ENCODE peak calls at places on chromosomes 6 and 20, in five cellular contexts. One of them, this sample, is unnamed.

GRCh38 chr20:25984933-25985332 is 288.3 kb upstream of the ZNF337 start:
- DNase-seq in NT2/D1: no peak
- DNase-seq in NCI-H460: no peak
- DNase-seq in Calu3: no peak
- DNase-seq in stimulated activated CD8-positive, alpha-beta memory T cell treated with anti-CD3 and anti-CD28 coated beads, Interleukin-7, amount 100 ng/mL, for 1 hour: no peak
- DNase-seq in this sample: peak

GRCh38 chr6:41780623-41781301 is at the start of gene PRICKLE4:
- DNase-seq in NT2/D1: no peak
- DNase-seq in NCI-H460: no peak
- DNase-seq in Calu3: peak
- DNase-seq in stimulated activated CD8-positive, alpha-beta memory T cell treated with anti-CD3 and anti-CD28 coated beads, Interleukin-7, amount 100 ng/mL, for 1 hour: no peak
- DNase-seq in this sample: peak

GRCh38 chr6:106360989-106361430 is 493 bp downstream of the CRYBG1 start:
- DNase-seq in NT2/D1: no peak
- DNase-seq in NCI-H460: no peak
- DNase-seq in Calu3: peak
- DNase-seq in stimulated activated CD8-positive, alpha-beta memory T cell treated with anti-CD3 and anti-CD28 coated beads, Interleukin-7, amount 100 ng/mL, for 1 hour: no peak
- DNase-seq in this sample: peak

GRCh38 chr6:33826537-33826936 is 22.7 kb upstream of the MLN start:
- DNase-seq in NT2/D1: no peak
- DNase-seq in NCI-H460: no peak
- DNase-seq in Calu3: no peak
- DNase-seq in stimulated activated CD8-positive, alpha-beta memory T cell treated with anti-CD3 and anti-CD28 coated beads, Interleukin-7, amount 100 ng/mL, for 1 hour: no peak
- DNase-seq in this sample: peak

GRCh38 chr6:139588734-139589418 is 214.4 kb upstream of the CITED2 start:
- DNase-seq in NT2/D1: no peak
- DNase-seq in NCI-H460: peak
- DNase-seq in Calu3: no peak
- DNase-seq in stimulated activated CD8-positive, alpha-beta memory T cell treated with anti-CD3 and anti-CD28 coated beads, Interleukin-7, amount 100 ng/mL, for 1 hour: no peak
- DNase-seq in this sample: no peak

GRCh38 chr20:3311623-3312022 is 72.6 kb upstream of the SLC4A11 start:
- DNase-seq in NT2/D1: no peak
- DNase-seq in NCI-H460: no peak
- DNase-seq in Calu3: no peak
- DNase-seq in stimulated activated CD8-positive, alpha-beta memory T cell treated with anti-CD3 and anti-CD28 coated beads, Interleukin-7, amount 100 ng/mL, for 1 hour: no peak
- DNase-seq in this sample: no peak

GRCh38 chr6:158941246-158941645 is 58.8 kb downstream of the RSPH3 start:
- DNase-seq in NT2/D1: no peak
- DNase-seq in NCI-H460: no peak
- DNase-seq in Calu3: no peak
- DNase-seq in stimulated activated CD8-positive, alpha-beta memory T cell treated with anti-CD3 and anti-CD28 coated beads, Interleukin-7, amount 100 ng/mL, for 1 hour: no peak
- DNase-seq in this sample: no peak

GRCh38 chr20:59816146-59816743 is 117.2 kb downstream of the SYCP2 start:
- DNase-seq in NT2/D1: no peak
- DNase-seq in NCI-H460: no peak
- DNase-seq in Calu3: no peak
- DNase-seq in stimulated activated CD8-positive, alpha-beta memory T cell treated with anti-CD3 and anti-CD28 coated beads, Interleukin-7, amount 100 ng/mL, for 1 hour: no peak
- DNase-seq in this sample: no peak

GRCh38 chr6:83633609-83634008 is 75.3 kb downstream of the SNAP91 start:
- DNase-seq in NT2/D1: peak
- DNase-seq in NCI-H460: no peak
- DNase-seq in Calu3: no peak
- DNase-seq in stimulated activated CD8-positive, alpha-beta memory T cell treated with anti-CD3 and anti-CD28 coated beads, Interleukin-7, amount 100 ng/mL, for 1 hour: no peak
- DNase-seq in this sample: no peak

GRCh38 chr20:49561806-49562205 is 6.1 kb downstream of the PTGIS start:
- DNase-seq in NT2/D1: no peak
- DNase-seq in NCI-H460: no peak
- DNase-seq in Calu3: no peak
- DNase-seq in stimulated activated CD8-positive, alpha-beta memory T cell treated with anti-CD3 and anti-CD28 coated beads, Interleukin-7, amount 100 ng/mL, for 1 hour: no peak
- DNase-seq in this sample: no peak

GRCh38 chr6:26086214-26086613 is 1.0 kb upstream of the HFE start:
- DNase-seq in NT2/D1: no peak
- DNase-seq in NCI-H460: no peak
- DNase-seq in Calu3: no peak
- DNase-seq in stimulated activated CD8-positive, alpha-beta memory T cell treated with anti-CD3 and anti-CD28 coated beads, Interleukin-7, amount 100 ng/mL, for 1 hour: no peak
- DNase-seq in this sample: no peak

GRCh38 chr20:10857362-10858070 is 183.7 kb upstream of the JAG1 start:
- DNase-seq in NT2/D1: no peak
- DNase-seq in NCI-H460: no peak
- DNase-seq in Calu3: peak
- DNase-seq in stimulated activated CD8-positive, alpha-beta memory T cell treated with anti-CD3 and anti-CD28 coated beads, Interleukin-7, amount 100 ng/mL, for 1 hour: no peak
- DNase-seq in this sample: peak

GRCh38 chr6:124854338-124854922 is 107.8 kb upstream of the RNF217 start:
- DNase-seq in NT2/D1: no peak
- DNase-seq in NCI-H460: peak
- DNase-seq in Calu3: no peak
- DNase-seq in stimulated activated CD8-positive, alpha-beta memory T cell treated with anti-CD3 and anti-CD28 coated beads, Interleukin-7, amount 100 ng/mL, for 1 hour: no peak
- DNase-seq in this sample: no peak

GRCh38 chr6:10951675-10952282 is 64.9 kb downstream of the SYCP2L start:
- DNase-seq in NT2/D1: no peak
- DNase-seq in NCI-H460: peak
- DNase-seq in Calu3: peak
- DNase-seq in stimulated activated CD8-positive, alpha-beta memory T cell treated with anti-CD3 and anti-CD28 coated beads, Interleukin-7, amount 100 ng/mL, for 1 hour: no peak
- DNase-seq in this sample: no peak

GRCh38 chr20:44033344-44033743 is 118.7 kb downstream of the TOX2 start:
- DNase-seq in NT2/D1: no peak
- DNase-seq in NCI-H460: no peak
- DNase-seq in Calu3: no peak
- DNase-seq in stimulated activated CD8-positive, alpha-beta memory T cell treated with anti-CD3 and anti-CD28 coated beads, Interleukin-7, amount 100 ng/mL, for 1 hour: no peak
- DNase-seq in this sample: no peak

GRCh38 chr6:127347188-127347587 is 3.8 kb upstream of the ECHDC1 start:
- DNase-seq in NT2/D1: no peak
- DNase-seq in NCI-H460: no peak
- DNase-seq in Calu3: no peak
- DNase-seq in stimulated activated CD8-positive, alpha-beta memory T cell treated with anti-CD3 and anti-CD28 coated beads, Interleukin-7, amount 100 ng/mL, for 1 hour: no peak
- DNase-seq in this sample: no peak

GRCh38 chr6:45812937-45813336 is 202.7 kb downstream of the CLIC5 start:
- DNase-seq in NT2/D1: no peak
- DNase-seq in NCI-H460: no peak
- DNase-seq in Calu3: no peak
- DNase-seq in stimulated activated CD8-positive, alpha-beta memory T cell treated with anti-CD3 and anti-CD28 coated beads, Interleukin-7, amount 100 ng/mL, for 1 hour: no peak
- DNase-seq in this sample: no peak

GRCh38 chr6:82248233-82248735 is 740 bp upstream of the IBTK start:
- DNase-seq in NT2/D1: no peak
- DNase-seq in NCI-H460: peak
- DNase-seq in Calu3: peak
- DNase-seq in stimulated activated CD8-positive, alpha-beta memory T cell treated with anti-CD3 and anti-CD28 coated beads, Interleukin-7, amount 100 ng/mL, for 1 hour: no peak
- DNase-seq in this sample: peak

GRCh38 chr6:151225919-151226318 is 13.8 kb upstream of the AKAP12 start:
- DNase-seq in NT2/D1: no peak
- DNase-seq in NCI-H460: no peak
- DNase-seq in Calu3: no peak
- DNase-seq in stimulated activated CD8-positive, alpha-beta memory T cell treated with anti-CD3 and anti-CD28 coated beads, Interleukin-7, amount 100 ng/mL, for 1 hour: no peak
- DNase-seq in this sample: no peak

GRCh38 chr6:33279971-33280511 is 3.1 kb downstream of the B3GALT4 start:
- DNase-seq in NT2/D1: no peak
- DNase-seq in NCI-H460: peak
- DNase-seq in Calu3: peak
- DNase-seq in stimulated activated CD8-positive, alpha-beta memory T cell treated with anti-CD3 and anti-CD28 coated beads, Interleukin-7, amount 100 ng/mL, for 1 hour: no peak
- DNase-seq in this sample: no peak

GRCh38 chr6:5179917-5180316 is 80.8 kb downstream of the LYRM4 start:
- DNase-seq in NT2/D1: no peak
- DNase-seq in NCI-H460: peak
- DNase-seq in Calu3: no peak
- DNase-seq in stimulated activated CD8-positive, alpha-beta memory T cell treated with anti-CD3 and anti-CD28 coated beads, Interleukin-7, amount 100 ng/mL, for 1 hour: no peak
- DNase-seq in this sample: no peak

GRCh38 chr20:64246616-64247311 is 8.8 kb upstream of the PCMTD2 start:
- DNase-seq in NT2/D1: no peak
- DNase-seq in NCI-H460: no peak
- DNase-seq in Calu3: no peak
- DNase-seq in stimulated activated CD8-positive, alpha-beta memory T cell treated with anti-CD3 and anti-CD28 coated beads, Interleukin-7, amount 100 ng/mL, for 1 hour: no peak
- DNase-seq in this sample: no peak

GRCh38 chr6:15483060-15483459 is 179.8 kb downstream of the DTNBP1 start:
- DNase-seq in NT2/D1: no peak
- DNase-seq in NCI-H460: no peak
- DNase-seq in Calu3: no peak
- DNase-seq in stimulated activated CD8-positive, alpha-beta memory T cell treated with anti-CD3 and anti-CD28 coated beads, Interleukin-7, amount 100 ng/mL, for 1 hour: no peak
- DNase-seq in this sample: no peak

GRCh38 chr6:126300126-126300525 is 39.8 kb upstream of the CENPW start:
- DNase-seq in NT2/D1: no peak
- DNase-seq in NCI-H460: no peak
- DNase-seq in Calu3: no peak
- DNase-seq in stimulated activated CD8-positive, alpha-beta memory T cell treated with anti-CD3 and anti-CD28 coated beads, Interleukin-7, amount 100 ng/mL, for 1 hour: no peak
- DNase-seq in this sample: no peak

GRCh38 chr6:124028117-124028516 is 224.5 kb downstream of the NKAIN2 start:
- DNase-seq in NT2/D1: no peak
- DNase-seq in NCI-H460: no peak
- DNase-seq in Calu3: no peak
- DNase-seq in stimulated activated CD8-positive, alpha-beta memory T cell treated with anti-CD3 and anti-CD28 coated beads, Interleukin-7, amount 100 ng/mL, for 1 hour: no peak
- DNase-seq in this sample: no peak

GRCh38 chr6:28695671-28696537 is 170.2 kb downstream of the GPX5 start:
- DNase-seq in NT2/D1: no peak
- DNase-seq in NCI-H460: no peak
- DNase-seq in Calu3: no peak
- DNase-seq in stimulated activated CD8-positive, alpha-beta memory T cell treated with anti-CD3 and anti-CD28 coated beads, Interleukin-7, amount 100 ng/mL, for 1 hour: no peak
- DNase-seq in this sample: no peak

GRCh38 chr6:48389146-48390043 is 278.4 kb upstream of the PTCHD4 start:
- DNase-seq in NT2/D1: no peak
- DNase-seq in NCI-H460: no peak
- DNase-seq in Calu3: no peak
- DNase-seq in stimulated activated CD8-positive, alpha-beta memory T cell treated with anti-CD3 and anti-CD28 coated beads, Interleukin-7, amount 100 ng/mL, for 1 hour: no peak
- DNase-seq in this sample: peak

GRCh38 chr6:104941694-104942177 is 15.2 kb upstream of the LIN28B start:
- DNase-seq in NT2/D1: no peak
- DNase-seq in NCI-H460: no peak
- DNase-seq in Calu3: no peak
- DNase-seq in stimulated activated CD8-positive, alpha-beta memory T cell treated with anti-CD3 and anti-CD28 coated beads, Interleukin-7, amount 100 ng/mL, for 1 hour: no peak
- DNase-seq in this sample: no peak

GRCh38 chr6:37696220-37696840 is 1.4 kb downstream of the MDGA1 start:
- DNase-seq in NT2/D1: no peak
- DNase-seq in NCI-H460: no peak
- DNase-seq in Calu3: no peak
- DNase-seq in stimulated activated CD8-positive, alpha-beta memory T cell treated with anti-CD3 and anti-CD28 coated beads, Interleukin-7, amount 100 ng/mL, for 1 hour: no peak
- DNase-seq in this sample: peak

GRCh38 chr6:28940859-28941680 is 17.3 kb upstream of the TRIM27 start:
- DNase-seq in NT2/D1: peak
- DNase-seq in NCI-H460: peak
- DNase-seq in Calu3: peak
- DNase-seq in stimulated activated CD8-positive, alpha-beta memory T cell treated with anti-CD3 and anti-CD28 coated beads, Interleukin-7, amount 100 ng/mL, for 1 hour: peak
- DNase-seq in this sample: peak

GRCh38 chr20:43939762-43940121 is 25.1 kb downstream of the TOX2 start:
- DNase-seq in NT2/D1: no peak
- DNase-seq in NCI-H460: no peak
- DNase-seq in Calu3: no peak
- DNase-seq in stimulated activated CD8-positive, alpha-beta memory T cell treated with anti-CD3 and anti-CD28 coated beads, Interleukin-7, amount 100 ng/mL, for 1 hour: no peak
- DNase-seq in this sample: no peak

GRCh38 chr6:14661188-14661587 is 543.6 kb downstream of the CD83 start:
- DNase-seq in NT2/D1: no peak
- DNase-seq in NCI-H460: no peak
- DNase-seq in Calu3: no peak
- DNase-seq in stimulated activated CD8-positive, alpha-beta memory T cell treated with anti-CD3 and anti-CD28 coated beads, Interleukin-7, amount 100 ng/mL, for 1 hour: peak
- DNase-seq in this sample: no peak